ENCODE peak calls at places on chromosomes 12 and 14, in six cellular contexts. L, D, Q, U, K and H are unnamed samples.

GRCh38 chr12:21528953-21529352 is 2.9 kb downstream of the SPX start:
- DNase-seq in L (no peak), D (no peak), Q (no peak), U (no peak), K (no peak), H (no peak)

GRCh38 chr12:122860052-122860853 is 25.0 kb downstream of the HIP1R start:
- DNase-seq in L (peak), D (peak), Q (peak), U (peak), K (no peak), H (peak)

GRCh38 chr14:74275265-74275841 is 27.4 kb downstream of the ABCD4 start:
- DNase-seq in L (no peak), D (no peak), Q (no peak), U (no peak), K (no peak), H (peak)

GRCh38 chr12:74021937-74022336 is 515.7 kb upstream of the ATXN7L3B start:
- DNase-seq in L (peak), D (peak), Q (peak), U (peak), K (no peak), H (peak)

GRCh38 chr14:35405304-35405996 is 901 bp upstream of the NFKBIA start:
- DNase-seq in L (no peak), D (no peak), Q (no peak), U (peak), K (no peak), H (no peak)

GRCh38 chr12:21962236-21962635 is 21.0 kb upstream of the ABCC9 start:
- DNase-seq in L (no peak), D (no peak), Q (no peak), U (no peak), K (no peak), H (no peak)

GRCh38 chr12:56097738-56098137 is 6.6 kb upstream of the PA2G4 start:
- DNase-seq in L (no peak), D (no peak), Q (no peak), U (no peak), K (no peak), H (no peak)

GRCh38 chr12:47419500-47419899 is 286.3 kb downstream of the RPAP3 start:
- DNase-seq in L (no peak), D (no peak), Q (no peak), U (no peak), K (no peak), H (no peak)

GRCh38 chr12:3727877-3728632 is 24.9 kb downstream of the CRACR2A start:
- DNase-seq in L (no peak), D (no peak), Q (no peak), U (no peak), K (peak), H (peak)

GRCh38 chr12:47903151-47903611 is 1.6 kb downstream of the VDR start:
- DNase-seq in L (no peak), D (no peak), Q (no peak), U (no peak), K (no peak), H (no peak)

GRCh38 chr12:120830052-120830940 is 73.9 kb downstream of the SPPL3 start:
- DNase-seq in L (no peak), D (no peak), Q (peak), U (peak), K (no peak), H (no peak)

GRCh38 chr12:2902287-2902880 is 11.7 kb downstream of the TULP3 start:
- DNase-seq in L (no peak), D (no peak), Q (peak), U (no peak), K (no peak), H (no peak)

GRCh38 chr14:37565550-37565949 is 29.5 kb downstream of the FOXA1 start:
- DNase-seq in L (no peak), D (no peak), Q (no peak), U (peak), K (no peak), H (no peak)

GRCh38 chr14:50447491-50447890 is 50.8 kb upstream of the CDKL1 start:
- DNase-seq in L (no peak), D (no peak), Q (no peak), U (no peak), K (no peak), H (no peak)
- TF ChIP-seq CHD2 in L (no peak), D (no peak), Q (no peak), U (no peak), K (no peak), H (no peak)

GRCh38 chr12:116919247-116919671 is 8.5 kb downstream of the FBXW8 start:
- DNase-seq in L (no peak), D (no peak), Q (no peak), U (no peak), K (no peak), H (peak)
- TF ChIP-seq CHD2 in L (no peak), D (no peak), Q (no peak), U (no peak), K (no peak), H (no peak)

GRCh38 chr14:23396781-23397407 is 11.2 kb downstream of the MYH6 start:
- DNase-seq in L (no peak), D (no peak), Q (no peak), U (no peak), K (no peak), H (no peak)

GRCh38 chr14:23399136-23399535 is 8.9 kb downstream of the MYH6 start:
- DNase-seq in L (no peak), D (no peak), Q (no peak), U (no peak), K (no peak), H (no peak)

GRCh38 chr14:23396126-23396525 is 11.9 kb downstream of the MYH6 start:
- DNase-seq in L (no peak), D (no peak), Q (no peak), U (no peak), K (no peak), H (no peak)

GRCh38 chr14:23399591-23399990 is 8.5 kb downstream of the MYH6 start:
- DNase-seq in L (no peak), D (no peak), Q (no peak), U (no peak), K (no peak), H (no peak)

GRCh38 chr14:23398348-23398747 is 9.7 kb downstream of the MYH6 start:
- DNase-seq in L (no peak), D (no peak), Q (no peak), U (no peak), K (no peak), H (no peak)
- TF ChIP-seq CHD2 in L (no peak), D (no peak), Q (no peak), U (no peak), K (no peak), H (no peak)

GRCh38 chr12:124532947-124533346 is 34.5 kb downstream of the NCOR2 start:
- DNase-seq in L (no peak), D (no peak), Q (no peak), U (no peak), K (no peak), H (no peak)
- TF ChIP-seq CHD2 in L (no peak), D (no peak), Q (no peak), U (no peak), K (no peak), H (no peak)

DNA sequence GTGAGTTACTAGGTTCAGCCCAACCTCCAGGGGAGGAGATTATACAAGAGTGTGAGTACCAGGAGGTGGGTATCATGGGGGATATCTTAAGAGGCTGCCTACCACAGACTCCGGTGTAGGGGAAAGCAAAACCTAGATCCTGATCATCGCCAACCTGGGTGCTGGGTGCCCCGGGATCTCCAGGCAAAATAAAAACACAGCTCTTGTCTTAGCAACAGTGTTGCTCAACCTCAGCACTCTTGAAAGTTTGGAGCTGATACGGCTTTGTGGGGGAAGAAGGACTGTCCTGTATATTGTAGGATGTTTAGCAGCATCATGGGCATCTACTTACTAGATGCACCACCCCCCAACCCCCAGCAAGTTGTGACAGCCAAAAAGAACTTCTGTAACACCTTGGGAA is 74.5 kb downstream of the CCDC60 start:
- DNase-seq in L (no peak), D (no peak), Q (no peak), U (no peak), K (no peak), H (no peak)
- TF ChIP-seq CHD2 in L (no peak), D (no peak), Q (no peak), U (no peak), K (no peak), H (no peak)

DNA sequence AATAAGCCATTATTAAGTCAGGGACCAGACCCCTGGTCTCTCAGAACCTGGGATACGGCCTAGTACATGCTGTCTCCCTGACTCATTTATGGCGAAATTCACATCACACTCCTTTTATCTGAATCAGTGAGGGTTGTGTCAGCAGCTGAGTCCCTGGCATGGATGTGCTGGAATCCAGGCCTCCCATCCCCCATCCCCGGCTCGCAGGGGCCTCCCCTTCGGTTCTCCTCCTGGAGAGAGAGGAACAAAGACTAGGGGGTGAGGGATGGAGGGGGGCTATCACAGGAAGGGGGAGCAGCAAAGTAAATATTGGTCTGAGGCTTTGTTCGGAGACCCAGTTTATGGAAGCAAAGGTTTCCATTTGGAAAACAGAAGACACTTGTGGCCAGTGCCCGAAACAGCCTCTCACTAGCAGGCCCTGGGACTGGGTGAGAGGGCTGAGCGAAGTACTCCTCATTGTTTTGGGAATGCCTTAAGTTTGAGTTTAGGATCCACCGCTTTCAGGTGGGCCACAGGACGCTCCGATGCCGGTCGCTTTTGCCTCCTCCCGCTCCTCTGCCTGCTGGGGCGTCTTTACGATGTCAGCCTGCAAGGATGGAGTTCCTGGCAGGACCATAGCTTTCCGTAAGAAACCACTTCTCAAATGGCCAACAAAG is 145.0 kb downstream of the PRKCH start:
- DNase-seq in L (peak), D (peak), Q (no peak), U (peak), K (no peak), H (no peak)
- TF ChIP-seq CHD2 in L (peak), D (no peak), Q (no peak), U (no peak), K (no peak), H (no peak)

DNA sequence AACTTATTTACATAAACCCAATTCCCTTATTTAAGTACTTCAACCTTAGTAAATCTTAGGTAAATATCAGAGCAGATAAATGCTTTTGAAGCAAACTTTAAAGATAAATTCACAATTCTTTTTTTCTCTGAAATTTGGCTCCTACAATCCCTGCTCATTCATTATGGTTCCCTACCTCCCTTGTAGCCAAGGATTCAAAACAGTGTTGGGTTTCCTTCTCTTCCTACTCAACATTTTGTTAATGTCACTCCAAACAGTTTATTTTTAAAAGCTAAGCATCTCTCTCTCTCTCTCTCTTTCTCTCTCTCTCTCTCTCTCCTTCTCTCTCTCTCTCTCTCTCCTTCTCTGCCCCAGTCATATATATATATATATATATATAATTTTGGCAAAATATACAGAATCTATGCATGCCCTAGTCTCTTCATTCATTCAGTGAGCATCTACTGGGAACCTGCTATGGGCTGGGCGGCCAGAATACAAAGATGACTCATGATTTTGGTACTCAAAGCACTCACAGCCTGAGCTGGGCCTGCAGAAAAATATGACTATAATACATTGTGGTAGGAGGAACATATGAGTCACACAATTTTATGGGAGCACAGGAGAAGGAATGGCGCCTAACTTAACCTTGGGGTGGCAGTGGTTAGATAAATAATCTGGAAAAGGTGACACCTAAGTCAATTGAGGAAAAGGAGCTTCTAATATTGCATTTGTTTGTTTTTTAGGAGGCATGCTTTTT is 123.7 kb upstream of the DHRS4 start:
- DNase-seq in L (no peak), D (peak), Q (no peak), U (peak), K (no peak), H (peak)
- TF ChIP-seq CHD2 in L (no peak), D (no peak), Q (no peak), U (no peak), K (no peak), H (no peak)